ENCODE peak calls at places on chromosomes 6 and 20, in six cellular contexts. E, G, V, D, A and U are unnamed samples.

GRCh38 chr6:22194188-22194921 is 102.5 kb downstream of the PRL start:
- DNase-seq in A (no peak), V (no peak), G (peak), E (no peak), D (no peak), U (no peak)

GRCh38 chr6:25959890-25960531 is 2.6 kb upstream of the TRIM38 start:
- DNase-seq in V (no peak), E (no peak), D (no peak), G (no peak), A (no peak), U (no peak)

GRCh38 chr20:63057133-63058117 is 50.7 kb upstream of the BHLHE23 start:
- DNase-seq in A (no peak), V (no peak), D (no peak), G (no peak), E (no peak), U (no peak)

GRCh38 chr6:31574106-31575061 is 981 bp upstream of the TNF start:
- DNase-seq in D (no peak), G (no peak), A (no peak), V (no peak), E (no peak), U (no peak)

GRCh38 chr6:6656287-6656686 is 67.8 kb downstream of the LY86 start:
- DNase-seq in V (no peak), G (no peak), A (no peak), D (no peak), E (no peak), U (no peak)

GRCh38 chr6:142642651-142643050 is 302.3 kb downstream of the HIVEP2 start:
- DNase-seq in A (no peak), D (no peak), G (no peak), E (no peak), V (no peak), U (no peak)

GRCh38 chr20:37356387-37356786 is 10.4 kb downstream of the SRC start:
- DNase-seq in G (peak), E (peak), D (peak), A (peak), V (peak), U (no peak)

GRCh38 chr6:87944541-87944954 is 103.1 kb upstream of the SPACA1 start:
- DNase-seq in G (peak), D (no peak), E (peak), A (no peak), V (no peak), U (no peak)

GRCh38 chr6:165272585-165272984 is 36.8 kb downstream of the C6orf118 start:
- DNase-seq in A (no peak), D (no peak), V (no peak), G (no peak), E (no peak), U (no peak)

GRCh38 chr6:133546098-133546497 is 304.9 kb downstream of the EYA4 start:
- DNase-seq in E (no peak), G (no peak), D (no peak), A (no peak), V (no peak), U (no peak)

GRCh38 chr6:88650029-88650619 is 313.3 kb downstream of the RNGTT start:
- DNase-seq in V (no peak), D (no peak), G (no peak), A (no peak), E (no peak), U (no peak)

GRCh38 chr6:134449781-134450180 is 131.9 kb upstream of the SGK1 start:
- DNase-seq in G (no peak), A (no peak), V (no peak), E (no peak), D (no peak), U (no peak)

GRCh38 chr6:21437583-21437982 is 156.0 kb upstream of the SOX4 start:
- DNase-seq in D (no peak), G (no peak), A (no peak), V (no peak), E (no peak), U (no peak)

GRCh38 chr6:136331461-136331860 is 41.8 kb upstream of the BCLAF1 start:
- DNase-seq in G (no peak), V (no peak), E (no peak), D (no peak), A (no peak), U (no peak)

GRCh38 chr6:136335736-136336362 is 46.2 kb upstream of the BCLAF1 start:
- DNase-seq in A (peak), G (no peak), E (no peak), V (no peak), D (no peak), U (no peak)

GRCh38 chr6:136334465-136334846 is 44.8 kb upstream of the BCLAF1 start:
- DNase-seq in G (no peak), V (no peak), E (no peak), D (no peak), A (no peak), U (no peak)

GRCh38 chr6:136334853-136335252 is 45.2 kb upstream of the BCLAF1 start:
- DNase-seq in A (no peak), G (no peak), E (no peak), V (no peak), D (no peak), U (no peak)

GRCh38 chr6:136333824-136334464 is 44.3 kb upstream of the BCLAF1 start:
- DNase-seq in G (no peak), A (no peak), V (no peak), D (no peak), E (no peak), U (no peak)
- TF ChIP-seq POLR2A in G (no peak), A (no peak), V (no peak), D (no peak), E (no peak), U (no peak)

DNA sequence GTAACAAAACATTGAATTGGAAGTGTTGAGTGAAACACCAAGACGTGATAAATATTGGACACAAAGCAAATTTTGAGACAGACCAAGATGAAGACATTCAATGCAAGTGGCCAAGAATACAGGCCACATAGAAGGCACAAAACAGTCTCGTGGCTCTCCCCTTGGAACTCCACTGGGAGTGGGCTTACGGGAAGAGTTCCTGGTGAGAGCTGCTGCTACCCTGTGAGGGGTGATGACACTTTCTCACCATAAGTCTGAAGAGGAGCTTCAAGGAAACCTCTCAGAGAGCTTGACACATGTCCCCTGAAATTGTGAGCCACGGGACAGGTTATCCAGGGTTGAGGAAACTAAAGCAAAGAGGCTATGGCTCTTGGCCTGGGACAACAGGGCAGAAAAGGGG is 48.6 kb upstream of the SLC22A16 start:
- DNase-seq in G (no peak), A (no peak), V (no peak), D (no peak), E (no peak), U (no peak)
- TF ChIP-seq POLR2A in G (no peak), A (no peak), V (no peak), D (no peak), E (no peak), U (no peak)

GRCh38 chr6:149863846-149864577 is at the start of gene LRP11:
- DNase-seq in D (peak), A (peak), G (peak), E (peak), V (peak), U (peak)
- TF ChIP-seq POLR2A in D (peak), A (peak), G (peak), E (peak), V (no peak), U (peak)

DNA sequence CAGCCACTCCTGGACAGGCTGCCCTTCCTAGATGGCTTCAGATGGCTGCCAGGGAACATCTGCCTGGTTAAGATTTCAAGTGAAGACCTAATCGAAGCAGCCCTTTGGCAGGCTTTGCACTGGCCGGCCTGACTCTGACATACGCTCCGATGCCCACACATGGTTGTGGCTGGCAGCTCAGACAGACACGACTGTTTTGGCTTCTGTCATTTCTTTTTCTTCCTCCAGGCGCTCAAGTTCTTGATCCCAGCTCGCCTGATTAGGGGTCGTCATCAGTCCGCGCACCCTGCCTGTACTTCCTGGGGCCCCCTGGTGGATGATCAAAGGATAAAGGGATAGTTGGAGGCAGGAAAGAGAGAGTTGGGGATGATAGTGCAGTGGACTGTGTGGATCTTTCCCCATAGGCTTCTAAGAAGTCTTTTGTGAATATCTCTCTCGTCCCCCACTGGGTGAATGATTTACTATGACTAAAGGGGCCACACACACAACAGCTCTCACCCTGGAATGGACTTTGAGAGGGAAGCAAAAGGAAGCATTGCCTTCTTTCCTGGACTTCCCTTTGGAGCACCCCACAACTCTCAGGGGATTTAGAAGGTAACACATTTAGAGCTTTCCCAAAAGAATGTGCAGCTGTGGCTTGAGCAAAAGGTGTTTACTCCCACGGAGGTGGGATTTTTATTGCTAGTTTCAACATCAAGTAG is 21.4 kb upstream of the TRAM2 start:
- DNase-seq in A (peak), V (no peak), G (peak), E (peak), D (peak), U (no peak)
- TF ChIP-seq POLR2A in A (no peak), V (no peak), G (no peak), E (no peak), D (no peak), U (no peak)

GRCh38 chr6:110421749-110422443 is 6.5 kb upstream of the DDO start:
- DNase-seq in E (no peak), G (no peak), D (no peak), A (no peak), V (no peak), U (no peak)

GRCh38 chr6:110419028-110419739 is 3.8 kb upstream of the DDO start:
- DNase-seq in A (no peak), E (no peak), D (no peak), V (no peak), G (no peak), U (no peak)

DNA sequence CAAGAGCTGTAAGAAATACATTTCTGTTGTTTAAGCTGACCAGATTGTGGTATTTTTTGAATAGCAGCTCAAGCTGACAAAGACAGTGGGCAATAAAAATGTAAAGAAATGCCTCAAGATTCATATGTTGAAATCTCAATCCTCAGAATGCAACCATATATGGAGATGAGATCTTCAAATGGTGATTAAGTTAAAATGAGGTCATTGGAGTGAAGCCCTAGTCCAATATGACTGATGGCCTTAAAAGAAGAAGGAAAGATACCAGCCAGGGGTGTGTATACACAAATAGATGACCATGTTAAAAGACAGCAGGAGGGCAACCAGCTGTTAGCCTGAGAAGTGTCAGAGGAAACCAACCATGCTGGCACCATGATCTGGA is 7.1 kb upstream of the DDO start:
- DNase-seq in E (no peak), D (no peak), A (no peak), V (no peak), G (no peak), U (no peak)
- TF ChIP-seq POLR2A in E (no peak), D (no peak), A (no peak), V (no peak), G (no peak), U (no peak)

DNA sequence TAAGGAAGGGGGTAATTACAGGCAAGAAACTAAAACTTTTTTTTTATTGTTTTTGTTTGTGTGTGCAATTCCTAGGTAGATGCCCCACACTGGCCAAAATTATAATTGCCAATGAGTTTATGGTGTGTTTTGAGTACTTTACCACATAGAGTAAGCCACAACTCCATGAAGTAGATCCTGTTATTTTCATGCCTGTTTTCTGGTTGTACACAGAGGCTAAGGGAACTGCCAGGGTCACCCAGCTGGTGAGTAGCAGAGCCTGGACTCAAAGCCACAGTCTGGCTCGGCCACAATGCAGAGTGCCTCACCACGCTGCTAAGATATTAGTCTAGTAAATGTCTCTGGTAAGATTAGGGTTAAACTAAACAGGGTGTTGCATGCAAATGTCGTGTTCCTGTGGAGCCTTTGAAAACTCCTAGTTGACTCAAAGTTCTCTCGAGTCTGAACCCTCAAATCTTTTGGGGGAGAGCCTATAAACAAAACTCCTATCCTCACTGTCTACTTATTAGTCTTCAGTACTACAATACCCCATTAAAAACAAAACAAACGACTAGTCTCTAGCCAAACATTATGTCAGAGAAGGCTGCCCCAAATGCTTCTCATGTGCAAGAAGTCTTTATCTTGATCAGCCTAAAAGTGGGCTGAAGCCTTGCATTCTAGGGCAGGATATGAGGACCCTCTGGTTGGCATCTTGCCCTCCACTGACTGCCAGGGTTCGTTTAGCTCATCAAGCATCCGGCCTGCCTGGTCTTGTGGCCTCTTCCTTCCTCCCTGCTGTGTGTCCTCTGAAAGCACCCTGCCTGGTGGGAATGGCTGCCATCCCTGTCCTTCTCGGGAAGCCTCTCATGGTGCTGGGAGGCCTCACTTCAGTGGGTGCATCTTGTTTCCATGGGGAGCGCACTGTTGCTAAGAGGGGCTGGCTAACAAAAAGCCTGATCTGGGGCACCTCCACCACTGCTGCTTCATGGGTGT is 4.2 kb downstream of the DUSP22 start:
- DNase-seq in V (peak), D (peak), E (no peak), G (no peak), A (no peak), U (no peak)
- TF ChIP-seq POLR2A in V (no peak), D (no peak), E (no peak), G (no peak), A (no peak), U (no peak)

GRCh38 chr6:102407886-102408741 is 1014.6 kb downstream of the GRIK2 start:
- DNase-seq in V (no peak), A (no peak), G (no peak), D (no peak), E (no peak), U (no peak)
- TF ChIP-seq POLR2A in V (no peak), A (no peak), G (no peak), D (no peak), E (no peak), U (no peak)